ENCODE peak calls at places on chromosome 20, in ten cellular contexts. One of them, this sample, is unnamed.

GRCh38 chr20:64223526-64224067 is 32.0 kb upstream of the PCMTD2 start:
- DNase-seq in WTC11: peak; percentile 89
- DNase-seq in caudate nucleus: no peak
- DNase-seq in NCI-H2081: no peak
- DNase-seq in Daoy: peak; percentile 42
- DNase-seq in amniotic stem cell: no peak
- DNase-seq in NCI-H1417: peak; percentile 12
- DNase-seq in fibroblast of lung: peak; percentile 44
- DNase-seq in AML-193: no peak
- DNase-seq in left cardiac atrium: peak; percentile 44
- DNase-seq in this sample: no peak

GRCh38 chr20:58698741-58699141 is 6.1 kb downstream of the NPEPL1 start:
- DNase-seq in WTC11: peak; percentile 6
- DNase-seq in caudate nucleus: no peak
- DNase-seq in NCI-H2081: no peak
- DNase-seq in Daoy: no peak
- DNase-seq in amniotic stem cell: no peak
- DNase-seq in NCI-H1417: no peak
- DNase-seq in fibroblast of lung: no peak
- DNase-seq in AML-193: no peak
- DNase-seq in left cardiac atrium: no peak
- DNase-seq in this sample: no peak

GRCh38 chr20:51639206-51639832 is 96.8 kb upstream of the NFATC2 start:
- DNase-seq in WTC11: peak; percentile 90
- DNase-seq in caudate nucleus: no peak
- DNase-seq in NCI-H2081: peak; percentile 44
- DNase-seq in Daoy: peak; percentile 76
- DNase-seq in amniotic stem cell: no peak
- DNase-seq in NCI-H1417: peak; percentile 43
- DNase-seq in fibroblast of lung: peak; percentile 52
- DNase-seq in AML-193: peak; percentile 11
- DNase-seq in left cardiac atrium: peak; percentile 73
- DNase-seq in this sample: no peak

GRCh38 chr20:62728781-62729300 is 20.2 kb downstream of the NTSR1 start:
- DNase-seq in WTC11: no peak
- DNase-seq in caudate nucleus: no peak
- DNase-seq in NCI-H2081: no peak
- DNase-seq in Daoy: no peak
- DNase-seq in amniotic stem cell: no peak
- DNase-seq in NCI-H1417: no peak
- DNase-seq in fibroblast of lung: no peak
- DNase-seq in AML-193: no peak
- DNase-seq in left cardiac atrium: peak; percentile 10
- DNase-seq in this sample: no peak

GRCh38 chr20:44979090-44979621 is 12.8 kb downstream of the STK4 start:
- DNase-seq in WTC11: no peak
- DNase-seq in caudate nucleus: no peak
- DNase-seq in NCI-H2081: no peak
- DNase-seq in Daoy: peak; percentile 21
- DNase-seq in amniotic stem cell: no peak
- DNase-seq in NCI-H1417: no peak
- DNase-seq in fibroblast of lung: peak; percentile 49
- DNase-seq in AML-193: peak; percentile 92
- DNase-seq in left cardiac atrium: no peak
- DNase-seq in this sample: peak; percentile 22

GRCh38 chr20:19699132-19699971 is 58.7 kb upstream of the RIN2 start:
- DNase-seq in WTC11: no peak
- DNase-seq in caudate nucleus: no peak
- DNase-seq in NCI-H2081: no peak
- DNase-seq in Daoy: peak; percentile 64
- DNase-seq in amniotic stem cell: peak; percentile 53
- DNase-seq in NCI-H1417: no peak
- DNase-seq in fibroblast of lung: peak; percentile 88
- DNase-seq in AML-193: no peak
- DNase-seq in left cardiac atrium: no peak
- DNase-seq in this sample: no peak

GRCh38 chr20:34037121-34037520 is 43.4 kb downstream of the RALY start:
- DNase-seq in WTC11: no peak
- DNase-seq in caudate nucleus: no peak
- DNase-seq in NCI-H2081: no peak
- DNase-seq in Daoy: no peak
- DNase-seq in amniotic stem cell: no peak
- DNase-seq in NCI-H1417: no peak
- DNase-seq in fibroblast of lung: no peak
- DNase-seq in AML-193: no peak
- DNase-seq in left cardiac atrium: no peak
- DNase-seq in this sample: no peak

GRCh38 chr20:34557936-34558319 is 590 bp upstream of the MAP1LC3A start:
- DNase-seq in WTC11: no peak
- DNase-seq in caudate nucleus: no peak
- DNase-seq in NCI-H2081: no peak
- DNase-seq in Daoy: no peak
- DNase-seq in amniotic stem cell: no peak
- DNase-seq in NCI-H1417: no peak
- DNase-seq in fibroblast of lung: no peak
- DNase-seq in AML-193: no peak
- DNase-seq in left cardiac atrium: no peak
- DNase-seq in this sample: no peak

GRCh38 chr20:52783769-52784168 is 188.4 kb upstream of the TSHZ2 start:
- DNase-seq in WTC11: peak; percentile 62
- DNase-seq in caudate nucleus: no peak
- DNase-seq in NCI-H2081: no peak
- DNase-seq in Daoy: peak; percentile 10
- DNase-seq in amniotic stem cell: no peak
- DNase-seq in NCI-H1417: no peak
- DNase-seq in fibroblast of lung: no peak
- DNase-seq in AML-193: peak; percentile 6
- DNase-seq in left cardiac atrium: no peak
- DNase-seq in this sample: no peak